ENCODE peak calls at places on chromosomes 3 and 15, in ten cellular contexts. X, W, B, K, Z, F, I, J, V and U are unnamed samples.

GRCh38 chr3:86056962-86057361 is 934.0 kb downstream of the VGLL3 start:
- DNase-seq in X (no peak), F (no peak), K (no peak), B (no peak), W (no peak), I (no peak), J (no peak), V (no peak), Z (no peak), U (no peak)

GRCh38 chr15:70569139-70569717 is 194.1 kb downstream of the UACA start:
- DNase-seq in W (no peak), X (no peak), B (no peak), I (no peak), K (no peak), Z (peak; percentile 70), F (peak; percentile 66), J (no peak), V (peak; percentile 70), U (no peak)

GRCh38 chr3:8839607-8840325 is 70.4 kb upstream of the OXTR start:
- DNase-seq in I (no peak), W (no peak), V (no peak), Z (no peak), B (no peak), F (peak; percentile 45), X (no peak), J (no peak), K (no peak), U (no peak)

GRCh38 chr3:154970796-154971195 is 109.3 kb upstream of the MME start:
- DNase-seq in Z (peak; percentile 89), I (no peak), B (no peak), F (peak; percentile 42), J (no peak), K (no peak), W (no peak), X (no peak), V (no peak), U (no peak)

GRCh38 chr3:33218072-33218445 is 551 bp downstream of the SUSD5 start:
- DNase-seq in F (peak; percentile 24), I (peak; percentile 8), J (no peak), Z (no peak), V (no peak), X (no peak), B (no peak), W (no peak), K (no peak), U (no peak)

GRCh38 chr15:62119224-62119925 is 45.7 kb downstream of the C2CD4B start:
- DNase-seq in F (peak; percentile 97), V (peak; percentile 61), J (no peak), B (no peak), W (no peak), I (no peak), Z (peak; percentile 96), K (no peak), X (no peak), U (no peak)

GRCh38 chr15:95175914-95176658 is 944.7 kb downstream of the MCTP2 start:
- DNase-seq in X (no peak), W (no peak), K (no peak), B (no peak), I (no peak), V (no peak), F (peak; percentile 74), Z (no peak), J (no peak), U (no peak)

GRCh38 chr3:27253831-27254230 is 115.4 kb downstream of the NEK10 start:
- DNase-seq in B (peak; percentile 69), X (peak; percentile 2), K (no peak), Z (peak; percentile 1), V (peak; percentile 63), J (peak; percentile 50), W (peak; percentile 19), F (peak; percentile 45), I (peak; percentile 19), U (no peak)

GRCh38 chr3:83500422-83500821 is 1458.4 kb upstream of the CADM2 start:
- DNase-seq in X (no peak), Z (no peak), B (no peak), V (peak; percentile 15), K (no peak), J (no peak), W (peak; percentile 31), I (no peak), F (peak; percentile 20), U (no peak)